ENCODE peak calls at places on chromosomes 7 and 10, in ten cellular contexts. P, N, O, S, G, I, A, M, D and Y are unnamed samples.
A peak's percentile ranks its signal among the peaks of the same experiment; 100 is the strongest.

GRCh38 chr7:125119559-125120115 is 190.0 kb upstream of the POT1 start:
- DNase-seq in P (no peak), N (no peak), O (no peak), S (no peak), G (no peak), I (no peak), A (no peak), M (no peak), D (no peak), Y (no peak)

GRCh38 chr7:14507617-14508016 is 394.9 kb downstream of the DGKB start:
- DNase-seq in P (peak; percentile 27), N (peak; percentile 78), O (peak; percentile 5), S (peak; percentile 31), G (peak; percentile 82), I (peak; percentile 62), A (no peak), M (no peak), D (peak; percentile 71), Y (peak; percentile 85)

GRCh38 chr10:4243651-4244050 is 458.6 kb upstream of the KLF6 start:
- DNase-seq in P (peak; percentile 98), N (no peak), O (peak; percentile 98), S (peak; percentile 99), G (peak; percentile 100), I (no peak), A (no peak), M (peak; percentile 100), D (no peak), Y (peak; percentile 98)

GRCh38 chr10:124251317-124251716 is 157.9 kb upstream of the CHST15 start:
- DNase-seq in P (no peak), N (peak; percentile 53), O (no peak), S (no peak), G (no peak), I (peak; percentile 57), A (no peak), M (no peak), D (no peak), Y (no peak)

GRCh38 chr10:49309691-49310371 is 10.9 kb downstream of the C10orf71 start:
- DNase-seq in P (no peak), N (no peak), O (no peak), S (no peak), G (no peak), I (no peak), A (no peak), M (no peak), D (no peak), Y (no peak)

GRCh38 chr10:82075605-82076004 is 200.6 kb downstream of the NRG3 start:
- DNase-seq in P (no peak), N (no peak), O (no peak), S (no peak), G (no peak), I (no peak), A (no peak), M (no peak), D (no peak), Y (no peak)

GRCh38 chr7:97819161-97819560 is 53.0 kb downstream of the ASNS start:
- DNase-seq in P (no peak), N (no peak), O (no peak), S (no peak), G (no peak), I (no peak), A (no peak), M (no peak), D (no peak), Y (no peak)

GRCh38 chr7:47512481-47513176 is 69.3 kb downstream of the TNS3 start:
- DNase-seq in P (no peak), N (no peak), O (no peak), S (no peak), G (no peak), I (no peak), A (no peak), M (no peak), D (no peak), Y (no peak)

GRCh38 chr10:75475470-75476182 is 44.2 kb downstream of the LRMDA start:
- DNase-seq in P (peak; percentile 27), N (no peak), O (peak; percentile 21), S (peak; percentile 60), G (peak; percentile 49), I (no peak), A (no peak), M (no peak), D (no peak), Y (no peak)

GRCh38 chr7:82183633-82184032 is 259.9 kb downstream of the CACNA2D1 start:
- DNase-seq in P (peak; percentile 84), N (no peak), O (peak; percentile 79), S (no peak), G (peak; percentile 47), I (no peak), A (no peak), M (peak; percentile 87), D (no peak), Y (peak; percentile 57)

GRCh38 chr10:67837519-67838314 is at the start of gene DNAJC12:
- DNase-seq in P (peak; percentile 61), N (no peak), O (peak; percentile 70), S (no peak), G (peak; percentile 62), I (no peak), A (no peak), M (peak; percentile 82), D (no peak), Y (peak; percentile 86)

GRCh38 chr7:7808626-7809025 is 90.2 kb upstream of the RPA3 start:
- DNase-seq in P (no peak), N (no peak), O (no peak), S (no peak), G (no peak), I (no peak), A (no peak), M (no peak), D (no peak), Y (no peak)

GRCh38 chr10:84545651-84546050 is 217.3 kb downstream of the CCSER2 start:
- DNase-seq in P (no peak), N (no peak), O (no peak), S (no peak), G (no peak), I (no peak), A (no peak), M (no peak), D (no peak), Y (no peak)

GRCh38 chr10:91123246-91123645 is 97.2 kb upstream of the PCGF5 start:
- DNase-seq in P (no peak), N (no peak), O (no peak), S (no peak), G (no peak), I (no peak), A (no peak), M (no peak), D (no peak), Y (no peak)

GRCh38 chr10:1368772-1369171 is 312.6 kb downstream of the WDR37 start:
- DNase-seq in P (peak; percentile 9), N (peak; percentile 33), O (no peak), S (no peak), G (no peak), I (peak; percentile 44), A (peak; percentile 58), M (no peak), D (no peak), Y (no peak)

GRCh38 chr10:88245974-88246511 is 337.1 kb downstream of the RNLS start:
- DNase-seq in P (peak; percentile 65), N (no peak), O (peak; percentile 29), S (no peak), G (peak; percentile 75), I (no peak), A (no peak), M (peak; percentile 76), D (no peak), Y (peak; percentile 49)

GRCh38 chr10:5812283-5813090 is 747 bp downstream of the GDI2 start:
- DNase-seq in P (peak; percentile 61), N (peak; percentile 56), O (no peak), S (no peak), G (peak; percentile 15), I (peak; percentile 50), A (peak; percentile 82), M (no peak), D (no peak), Y (peak; percentile 20)

GRCh38 chr10:62582098-62582705 is 208.0 kb downstream of the ZNF365 start:
- DNase-seq in P (peak; percentile 73), N (no peak), O (no peak), S (no peak), G (peak; percentile 89), I (no peak), A (no peak), M (peak; percentile 78), D (no peak), Y (no peak)

GRCh38 chr7:23474098-23474828 is 4.0 kb upstream of the IGF2BP3 start:
- DNase-seq in P (peak; percentile 99), N (no peak), O (peak; percentile 95), S (peak; percentile 88), G (peak; percentile 98), I (peak; percentile 21), A (peak; percentile 85), M (peak; percentile 95), D (peak; percentile 97), Y (peak; percentile 97)

DNA sequence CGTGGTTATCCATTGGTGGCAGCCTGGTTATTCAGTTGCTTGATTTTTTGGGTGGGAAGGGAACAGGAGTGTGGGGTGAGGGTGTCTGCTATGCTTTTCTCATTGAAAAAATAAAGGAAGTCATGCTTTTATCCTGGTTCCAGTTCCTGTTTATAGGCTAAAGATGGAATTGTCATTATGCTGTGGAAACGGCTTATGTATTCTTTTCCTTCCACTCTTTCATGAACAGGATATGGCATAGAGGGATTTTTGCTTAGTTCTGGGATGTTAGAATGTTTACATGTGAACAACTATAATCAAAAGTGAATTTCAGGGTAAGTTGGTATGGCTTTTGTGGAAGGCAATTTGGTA is 36.0 kb upstream of the PTPN12 start:
- DNase-seq in P (no peak), N (no peak), O (no peak), S (no peak), G (no peak), I (no peak), A (no peak), M (no peak), D (no peak), Y (no peak)
- H3K4me3 ChIP-seq in P (no peak overlapping the region), N (no peak overlapping the region), O (no peak overlapping the region), S (no peak overlapping the region), G (no peak overlapping the region), I (no peak overlapping the region), A (no peak overlapping the region), M (no peak overlapping the region), D (no peak overlapping the region), Y (no peak overlapping the region)

GRCh38 chr7:71131753-71132520 is at the start of gene GALNT17:
- DNase-seq in P (no peak), N (no peak), O (no peak), S (no peak), G (peak; percentile 1), I (peak; percentile 24), A (peak; percentile 49), M (no peak), D (no peak), Y (no peak)
- H3K4me3 ChIP-seq in P (peak within 1 kb of the TSS; percentile 48), N (peak within 1 kb of the TSS; percentile 51), O (peak within 1 kb of the TSS; percentile 37), S (peak within 1 kb of the TSS; percentile 52), G (peak within 1 kb of the TSS; percentile 25), I (peak within 1 kb of the TSS; percentile 79), A (peak within 1 kb of the TSS; percentile 31), M (no peak within 1 kb of the TSS), D (no peak within 1 kb of the TSS), Y (peak within 1 kb of the TSS; percentile 21)

GRCh38 chr7:131369354-131369753 is 41.7 kb downstream of the MKLN1 start:
- DNase-seq in P (peak; percentile 49), N (no peak), O (no peak), S (no peak), G (no peak), I (no peak), A (no peak), M (no peak), D (no peak), Y (peak; percentile 53)
- H3K4me3 ChIP-seq in P (no peak overlapping the region), N (no peak overlapping the region), O (no peak overlapping the region), S (no peak overlapping the region), G (no peak overlapping the region), I (no peak overlapping the region), A (no peak overlapping the region), M (no peak overlapping the region), D (no peak overlapping the region), Y (no peak overlapping the region)

GRCh38 chr10:101226888-101227736 is 2.2 kb downstream of the LBX1 start:
- DNase-seq in P (peak; percentile 17), N (no peak), O (no peak), S (no peak), G (no peak), I (no peak), A (peak; percentile 60), M (no peak), D (no peak), Y (no peak)
- H3K4me3 ChIP-seq in P (peak overlapping the region; percentile 25), N (peak overlapping the region; percentile 5), O (no peak overlapping the region), S (no peak overlapping the region), G (no peak overlapping the region), I (no peak overlapping the region), A (peak overlapping the region; percentile 32), M (no peak overlapping the region), D (no peak overlapping the region), Y (no peak overlapping the region)